ENCODE peak calls at places on chromosome 10, in seven cellular contexts. Z, H, B, X, N, E and G are unnamed samples.

GRCh38 chr10:35307297-35307696 is 29.0 kb upstream of the CCNY start:
- DNase-seq in B (peak), Z (no peak), E (no peak), N (no peak), H (no peak), X (no peak), G (no peak)

GRCh38 chr10:122149607-122150505 is 121.2 kb upstream of the BTBD16 start:
- DNase-seq in E (no peak), Z (no peak), N (no peak), X (no peak), H (no peak), B (no peak), G (no peak)

GRCh38 chr10:67853512-67853911 is 15.5 kb upstream of the DNAJC12 start:
- DNase-seq in N (no peak), H (no peak), B (no peak), E (no peak), X (no peak), Z (no peak), G (no peak)

GRCh38 chr10:127293640-127294039 is 97.2 kb upstream of the INSYN2A start:
- DNase-seq in N (no peak), Z (no peak), H (no peak), B (peak), E (no peak), X (peak), G (no peak)

GRCh38 chr10:133207041-133207600 is 22.9 kb upstream of the UTF1 start:
- DNase-seq in N (no peak), Z (no peak), E (no peak), B (no peak), X (no peak), H (no peak), G (no peak)

GRCh38 chr10:15703167-15703880 is 16.4 kb downstream of the ITGA8 start:
- DNase-seq in Z (no peak), B (peak), H (no peak), E (no peak), X (no peak), N (no peak), G (no peak)

GRCh38 chr10:67663449-67664087 is 32.4 kb downstream of the CTNNA3 start:
- DNase-seq in H (no peak), N (no peak), X (no peak), B (no peak), E (no peak), Z (no peak), G (no peak)

GRCh38 chr10:7773845-7774801 is 13.7 kb downstream of the KIN start:
- DNase-seq in B (no peak), Z (no peak), H (peak), E (no peak), X (no peak), N (no peak), G (no peak)

GRCh38 chr10:91552706-91553105 is 80.2 kb downstream of the PPP1R3C start:
- DNase-seq in E (no peak), B (peak), N (no peak), Z (no peak), X (no peak), H (peak), G (no peak)

GRCh38 chr10:93476756-93477155 is 5.4 kb downstream of the MYOF start:
- DNase-seq in X (no peak), Z (no peak), E (no peak), N (no peak), B (peak), H (no peak), G (no peak)